ENCODE peak calls at places on chromosome 11, in eight cellular contexts. X is transverse colon, A is body of pancreas, U is heart left ventricle, J is fibroblast of lung, O is tibial artery, M is PC-9, Q is stomach. H is an unnamed sample.
A peak's percentile ranks its signal among the peaks of the same experiment; 100 is the strongest.

GRCh38 chr11:10730151-10730550 is 20.9 kb upstream of the CTR9 start:
- DNase-seq in X (no peak), A (no peak), U (no peak), J (no peak), O (no peak), M (no peak), Q (no peak), H (no peak)

GRCh38 chr11:77505956-77506355 is 32.1 kb upstream of the PAK1 start:
- DNase-seq in X (no peak), A (no peak), U (no peak), J (no peak), O (no peak), M (no peak), Q (no peak), H (no peak)

GRCh38 chr11:19907008-19907579 is 194.5 kb downstream of the NAV2 start:
- DNase-seq in X (no peak), A (no peak), U (no peak), J (no peak), O (no peak), M (no peak), Q (no peak), H (no peak)

GRCh38 chr11:107576497-107577086 is 11.1 kb upstream of the ALKBH8 start:
- DNase-seq in X (peak; percentile 32), A (peak; percentile 60), U (peak; percentile 56), J (peak; percentile 65), O (no peak), M (peak; percentile 44), Q (peak; percentile 58), H (no peak)

GRCh38 chr11:129852125-129852740 is 36.6 kb downstream of the TMEM45B start:
- DNase-seq in X (no peak), A (no peak), U (no peak), J (no peak), O (no peak), M (no peak), Q (no peak), H (no peak)

GRCh38 chr11:62688481-62688880 is 849 bp downstream of the LRRN4CL start:
- DNase-seq in X (no peak), A (no peak), U (no peak), J (no peak), O (no peak), M (no peak), Q (no peak), H (no peak)

GRCh38 chr11:115420524-115420923 is 83.7 kb downstream of the CADM1 start:
- DNase-seq in X (no peak), A (no peak), U (no peak), J (no peak), O (no peak), M (no peak), Q (no peak), H (no peak)

GRCh38 chr11:100550910-100551309 is 136.2 kb upstream of the ARHGAP42 start:
- DNase-seq in X (no peak), A (no peak), U (no peak), J (no peak), O (no peak), M (no peak), Q (no peak), H (no peak)

GRCh38 chr11:67581469-67581868 is 2.1 kb upstream of the GSTP1 start:
- DNase-seq in X (no peak), A (peak; percentile 50), U (no peak), J (no peak), O (no peak), M (peak; percentile 48), Q (peak; percentile 56), H (no peak)

GRCh38 chr11:9808943-9809342 is 145.1 kb downstream of the SWAP70 start:
- DNase-seq in X (no peak), A (no peak), U (no peak), J (no peak), O (no peak), M (no peak), Q (no peak), H (no peak)

GRCh38 chr11:69475866-69476714 is 5.4 kb upstream of the LINC01488 start:
- DNase-seq in X (no peak), A (no peak), U (peak; percentile 9), J (no peak), O (no peak), M (no peak), Q (no peak), H (no peak)

GRCh38 chr11:119845756-119846155 is 116.8 kb upstream of the NECTIN1 start:
- DNase-seq in X (no peak), A (no peak), U (no peak), J (no peak), O (no peak), M (no peak), Q (no peak), H (peak; percentile 83)

DNA sequence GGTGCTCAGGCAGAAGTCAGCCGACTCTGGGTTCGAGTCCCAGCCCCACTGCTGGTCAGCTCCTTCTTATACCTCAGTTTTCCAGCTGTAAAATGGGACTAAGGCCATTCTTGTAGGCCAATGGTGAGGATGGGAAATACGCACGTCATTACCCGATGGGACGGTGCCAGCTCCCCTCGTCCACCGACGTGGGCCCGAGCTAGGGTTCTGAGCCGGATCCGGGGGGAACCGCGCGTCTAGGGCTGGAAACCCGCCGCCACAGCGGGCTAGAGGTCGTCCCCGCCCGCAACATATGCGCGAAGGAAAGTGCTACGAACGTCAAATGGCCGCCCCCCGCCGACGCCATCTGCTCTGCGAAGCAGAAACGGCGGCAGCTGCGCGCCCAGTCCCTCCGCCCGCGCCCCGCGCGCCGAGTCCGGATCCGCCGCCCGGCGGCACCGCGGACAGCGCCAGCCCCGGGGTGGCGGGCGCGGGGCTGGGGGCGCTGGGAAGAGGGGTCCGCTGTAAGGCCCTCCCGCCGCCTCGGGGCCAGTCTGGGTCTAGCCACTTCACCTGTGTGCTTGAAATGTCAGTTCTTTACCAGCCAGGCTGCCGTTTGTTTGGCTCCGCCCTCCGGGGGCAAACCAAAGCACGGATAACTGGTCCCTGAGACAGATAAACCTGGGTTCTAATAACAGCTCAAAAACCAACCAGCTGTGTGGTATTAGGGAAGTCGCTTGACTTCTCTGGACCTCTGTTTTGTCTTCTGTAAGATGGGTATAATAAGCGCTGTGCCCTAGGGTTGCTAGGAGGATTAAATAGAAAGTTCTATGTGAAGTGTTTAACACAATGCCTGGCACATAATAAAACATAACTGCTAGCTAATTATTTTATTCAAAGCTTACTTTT is 103.5 kb upstream of the RCN1 start:
- DNase-seq in X (no peak), A (no peak), U (no peak), J (no peak), O (no peak), M (no peak), Q (no peak), H (no peak)
- H3K27me3 ChIP-seq in X (peaks cover 38% of the 10 kb centered on the region), A (no peaks in the 10 kb centered on the region), U (peaks cover 23% of the 10 kb centered on the region), J (peaks cover 30% of the 10 kb centered on the region), O (no peaks in the 10 kb centered on the region), M (no peaks in the 10 kb centered on the region), Q (peaks cover 24% of the 10 kb centered on the region), H (peaks cover 65% of the 10 kb centered on the region)

DNA sequence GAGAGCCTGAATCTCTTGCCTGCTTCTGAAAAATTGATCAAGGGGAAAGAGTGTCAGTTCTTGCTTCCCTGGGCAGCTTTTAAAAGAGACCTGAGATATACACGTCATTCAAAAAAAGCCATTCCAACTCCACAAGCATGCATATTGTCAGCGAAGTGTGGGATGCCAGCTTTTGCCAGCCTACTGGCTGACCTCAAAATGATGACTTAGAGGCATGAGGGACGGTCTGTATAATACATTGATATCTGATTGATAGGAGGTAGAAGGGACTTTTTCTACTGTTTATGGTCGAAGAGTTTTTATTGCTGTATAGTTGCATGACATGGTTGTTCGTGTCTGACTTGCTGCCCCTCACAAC is 126.3 kb downstream of the MICAL2 start:
- DNase-seq in X (no peak), A (no peak), U (no peak), J (no peak), O (no peak), M (no peak), Q (no peak), H (no peak)
- TF ChIP-seq CTCF in X (no peak), A (no peak), U (no peak), J (no peak), O (no peak), M (peak; percentile 18), Q (no peak), H (no peak)

GRCh38 chr11:3139086-3139440 is 26.0 kb downstream of the OSBPL5 start:
- DNase-seq in X (no peak), A (no peak), U (peak; percentile 25), J (no peak), O (no peak), M (no peak), Q (no peak), H (no peak)

GRCh38 chr11:3136542-3137455 is 28.3 kb downstream of the OSBPL5 start:
- DNase-seq in X (no peak), A (no peak), U (no peak), J (no peak), O (peak; percentile 62), M (no peak), Q (no peak), H (no peak)

GRCh38 chr11:3135491-3136440 is 29.3 kb downstream of the OSBPL5 start:
- DNase-seq in X (peak; percentile 7), A (no peak), U (peak; percentile 46), J (no peak), O (peak; percentile 65), M (no peak), Q (no peak), H (no peak)

GRCh38 chr11:3138178-3139085 is 26.7 kb downstream of the OSBPL5 start:
- DNase-seq in X (no peak), A (no peak), U (peak; percentile 27), J (no peak), O (peak; percentile 63), M (no peak), Q (no peak), H (no peak)

GRCh38 chr11:3137486-3138177 is 27.5 kb downstream of the OSBPL5 start:
- DNase-seq in X (no peak), A (no peak), U (peak; percentile 24), J (no peak), O (peak; percentile 58), M (no peak), Q (no peak), H (no peak)
- H3K4me1 ChIP-seq in X (peaks cover 39% of the 10 kb centered on the region), A (no peaks in the 10 kb centered on the region), U (no peaks in the 10 kb centered on the region), J (peaks cover 6% of the 10 kb centered on the region), O (peaks cover 50% of the 10 kb centered on the region), M (no peaks in the 10 kb centered on the region), Q (peaks cover 71% of the 10 kb centered on the region), H (no peaks in the 10 kb centered on the region)

GRCh38 chr11:113464416-113464815 is 10.8 kb downstream of the DRD2 start:
- DNase-seq in X (no peak), A (no peak), U (no peak), J (no peak), O (no peak), M (no peak), Q (no peak), H (peak; percentile 45)
- H3K27me3 ChIP-seq in X (no peaks in the 10 kb centered on the region), A (no peaks in the 10 kb centered on the region), U (no peaks in the 10 kb centered on the region), J (no peaks in the 10 kb centered on the region), O (no peaks in the 10 kb centered on the region), M (peaks cover 48% of the 10 kb centered on the region), Q (no peaks in the 10 kb centered on the region), H (peaks cover 4% of the 10 kb centered on the region)

H was measured in foreskin keratinocyte.